ENCODE peak calls at places on chromosomes 16 and 17, in nine cellular contexts. J is upper lobe of right lung; S is WTC11; C is WERI-Rb-1; F is T-cell; N is IMR-90; A is NCI-H1105; I is NCI-H69; M is CD4-positive, alpha-beta memory T cell. Y is an unnamed sample.

GRCh38 chr17:2796164-2797140 is at the start of gene RAP1GAP2:
- DNase-seq in J (peak), S (no peak), C (no peak), F (peak), N (no peak), A (no peak), I (no peak), M (peak), Y (peak)

GRCh38 chr16:19113577-19114358 is at the start of gene ITPRIPL2:
- DNase-seq in J (peak), S (peak), C (peak), F (no peak), N (peak), A (peak), I (peak), M (no peak), Y (no peak)

GRCh38 chr17:66964930-66965800 is 658 bp downstream of the CACNG4 start:
- DNase-seq in J (no peak), S (peak), C (peak), F (no peak), N (no peak), A (peak), I (peak), M (no peak), Y (no peak)

GRCh38 chr16:67411339-67411738 is 4.9 kb downstream of the ZDHHC1 start:
- DNase-seq in J (no peak), S (no peak), C (no peak), F (no peak), N (no peak), A (no peak), I (no peak), M (no peak), Y (no peak)

GRCh38 chr16:85206472-85207356 is 94.4 kb upstream of the CIBAR2 start:
- DNase-seq in J (peak), S (no peak), C (no peak), F (no peak), N (peak), A (peak), I (peak), M (no peak), Y (no peak)

GRCh38 chr17:79005063-79005861 is 4.3 kb downstream of the CANT1 start:
- DNase-seq in J (peak), S (no peak), C (peak), F (no peak), N (no peak), A (peak), I (peak), M (peak), Y (no peak)

GRCh38 chr17:40018211-40019121 is 3.2 kb downstream of the CSF3 start:
- DNase-seq in J (no peak), S (peak), C (peak), F (no peak), N (no peak), A (no peak), I (no peak), M (no peak), Y (no peak)

GRCh38 chr17:77396610-77397009 is 255.8 kb downstream of the SEC14L1 start:
- DNase-seq in J (no peak), S (no peak), C (no peak), F (no peak), N (no peak), A (no peak), I (no peak), M (no peak), Y (no peak)

GRCh38 chr17:64053101-64053500 is 32.7 kb upstream of the ICAM2 start:
- DNase-seq in J (no peak), S (no peak), C (no peak), F (no peak), N (no peak), A (no peak), I (no peak), M (no peak), Y (no peak)

GRCh38 chr17:63442074-63442473 is 4.0 kb downstream of the CYB561 start:
- DNase-seq in J (no peak), S (no peak), C (no peak), F (no peak), N (no peak), A (no peak), I (no peak), M (no peak), Y (no peak)

GRCh38 chr17:73888875-73889274 is 244.6 kb upstream of the SDK2 start:
- DNase-seq in J (no peak), S (no peak), C (no peak), F (no peak), N (no peak), A (no peak), I (no peak), M (no peak), Y (no peak)